ENCODE peak calls at places on chromosomes 3 and 15, in six cellular contexts. Y is iris pigment epithelial cell, E is stomach, M is germinal center, A is non-pigmented ciliary epithelial cell, U is EL. S is an unnamed sample.

GRCh38 chr3:149340310-149340933 is 7.0 kb upstream of the TM4SF18 start:
- DNase-seq in E (no peak), U (peak), A (no peak), M (no peak), Y (peak), S (peak)

GRCh38 chr3:52172262-52172757 is 18.1 kb upstream of the POC1A start:
- DNase-seq in M (no peak), A (no peak), E (no peak), U (no peak), Y (no peak), S (no peak)

GRCh38 chr3:186361612-186362408 is at the start of gene DGKG:
- DNase-seq in U (peak), A (no peak), Y (no peak), E (peak), M (peak), S (peak)

GRCh38 chr15:74917676-74918075 is 11.0 kb upstream of the FAM219B start:
- DNase-seq in A (no peak), U (no peak), E (no peak), M (no peak), Y (peak), S (peak)

GRCh38 chr3:184596233-184596632 is 34.6 kb downstream of the EPHB3 start:
- DNase-seq in A (no peak), Y (no peak), E (no peak), U (no peak), M (no peak), S (no peak)

GRCh38 chr15:40232625-40233070 is 6.2 kb upstream of the PAK6 start:
- DNase-seq in U (no peak), Y (no peak), A (no peak), M (no peak), E (no peak), S (no peak)

GRCh38 chr3:186180891-186181471 is 72.1 kb upstream of the ETV5 start:
- DNase-seq in U (no peak), A (no peak), Y (peak), M (no peak), E (no peak), S (no peak)

GRCh38 chr3:4416961-4417360 is 50.1 kb downstream of the SUMF1 start:
- DNase-seq in Y (peak), A (peak), M (no peak), E (no peak), U (peak), S (peak)

GRCh38 chr3:127411083-127411727 is 123.4 kb upstream of the PRR20G start:
- DNase-seq in M (no peak), A (no peak), U (no peak), Y (no peak), E (no peak), S (no peak)

GRCh38 chr3:162007722-162008121 is 511.1 kb downstream of the OTOL1 start:
- DNase-seq in A (no peak), M (no peak), E (no peak), Y (peak), U (peak), S (no peak)

GRCh38 chr3:15327941-15328340 is 4.4 kb downstream of the SH3BP5 start:
- DNase-seq in E (no peak), A (no peak), U (no peak), M (peak), Y (peak), S (peak)

GRCh38 chr3:124702950-124703349 is 27.3 kb upstream of the UMPS start:
- DNase-seq in M (no peak), A (no peak), U (no peak), E (no peak), Y (no peak), S (no peak)

GRCh38 chr3:47283193-47283537 is 421 bp downstream of the KLHL18 start:
- DNase-seq in A (no peak), U (peak), E (peak), M (peak), Y (peak), S (no peak)

GRCh38 chr15:78811124-78811824 is at the start of gene ADAMTS7:
- DNase-seq in Y (peak), M (peak), A (no peak), U (peak), E (peak), S (peak)

GRCh38 chr15:69074011-69074842 is 59.7 kb downstream of the NOX5 start:
- DNase-seq in A (no peak), Y (peak), E (peak), U (peak), M (no peak), S (peak)

GRCh38 chr3:14766428-14767244 is 52.1 kb upstream of the FGD5 start:
- DNase-seq in M (no peak), Y (no peak), A (no peak), E (no peak), U (no peak), S (no peak)

GRCh38 chr15:62879770-62880169 is 162.8 kb upstream of the TPM1 start:
- DNase-seq in M (no peak), U (no peak), A (no peak), Y (no peak), E (no peak), S (no peak)

GRCh38 chr3:129424185-129424841 is 4.1 kb downstream of the EFCAB12 start:
- DNase-seq in Y (peak), E (peak), A (no peak), M (no peak), U (no peak), S (peak)

GRCh38 chr3:55955891-55956477 is 468.9 kb upstream of the WNT5A start:
- DNase-seq in U (no peak), A (no peak), M (no peak), Y (no peak), E (no peak), S (no peak)

GRCh38 chr15:23646165-23647000 is 1.3 kb downstream of the MAGEL2 start:
- DNase-seq in U (no peak), A (no peak), M (no peak), E (no peak), Y (no peak), S (no peak)

GRCh38 chr3:183122257-183122932 is 23.1 kb upstream of the MCCC1 start:
- DNase-seq in E (no peak), A (no peak), Y (peak), M (peak), U (peak), S (peak)

GRCh38 chr3:69115731-69116130 is 6.7 kb downstream of the LMOD3 start:
- DNase-seq in Y (peak), E (no peak), U (no peak), A (no peak), M (no peak), S (peak)

GRCh38 chr3:158571969-158572765 is 1.2 kb downstream of the MLF1 start:
- DNase-seq in U (no peak), M (no peak), Y (no peak), A (no peak), E (no peak), S (no peak)

GRCh38 chr3:32817561-32818430 is at the start of gene TRIM71:
- DNase-seq in E (no peak), Y (no peak), M (no peak), U (peak), A (no peak), S (no peak)

GRCh38 chr3:114418724-114419543 is 125.1 kb downstream of the TIGIT start:
- DNase-seq in U (peak), M (peak), A (peak), Y (peak), E (no peak), S (peak)

GRCh38 chr3:95272791-95273190 is 1209.9 kb downstream of the NSUN3 start:
- DNase-seq in E (no peak), M (no peak), U (no peak), Y (no peak), A (no peak), S (no peak)

GRCh38 chr3:126960604-126960995 is 22.3 kb upstream of the PLXNA1 start:
- DNase-seq in Y (no peak), U (no peak), A (no peak), M (no peak), E (no peak), S (no peak)

GRCh38 chr3:134033315-134033996 is 3.7 kb upstream of the SLCO2A1 start:
- DNase-seq in E (no peak), M (no peak), U (no peak), Y (no peak), A (no peak), S (no peak)

GRCh38 chr3:170751894-170752283 is 118.1 kb downstream of the RPL22L1 start:
- DNase-seq in A (no peak), Y (no peak), E (no peak), U (no peak), M (no peak), S (no peak)

GRCh38 chr3:57009367-57009766 is 51.1 kb upstream of the SPATA12 start:
- DNase-seq in Y (no peak), M (no peak), A (no peak), U (no peak), E (no peak), S (no peak)

S was measured in LHCN-M2.